ENCODE peak calls at places on chromosomes 6 and 20, in six cellular contexts. N is suprapubic skin, B is ovary, W is K562, A is SK-N-SH, D is esophagus muscularis mucosa. V is an unnamed sample. For H3K4me1 and H3K36me3, the result is how much of the 10 kb centered on the place peaks cover.

GRCh38 chr6:129276986-129277385 is 394.0 kb downstream of the LAMA2 start:
- DNase-seq in N (no peak), B (no peak), W (no peak), A (no peak), D (no peak), V (no peak)

GRCh38 chr6:57313711-57314471 is 3.5 kb upstream of the PRIM2 start:
- DNase-seq in N (no peak), B (no peak), W (no peak), A (no peak), D (no peak), V (peak)

GRCh38 chr20:56299362-56299761 is 50.8 kb downstream of the MC3R start:
- DNase-seq in N (no peak), B (no peak), W (peak), A (peak), D (no peak), V (no peak)

GRCh38 chr6:124297507-124297906 is 493.8 kb downstream of the NKAIN2 start:
- DNase-seq in N (no peak), B (no peak), W (no peak), A (no peak), D (no peak), V (no peak)

GRCh38 chr6:108560463-108561308 is at the start of gene FOXO3:
- DNase-seq in N (peak), B (peak), W (peak), A (peak), D (peak), V (peak)

GRCh38 chr6:15023448-15023847 is 222.4 kb upstream of the JARID2 start:
- DNase-seq in N (no peak), B (no peak), W (no peak), A (no peak), D (no peak), V (no peak)

GRCh38 chr20:36351937-36352336 is 45.8 kb downstream of the DLGAP4 start:
- DNase-seq in N (no peak), B (no peak), W (no peak), A (no peak), D (no peak), V (no peak)

GRCh38 chr20:5349448-5349847 is 32.7 kb upstream of the PROKR2 start:
- DNase-seq in N (no peak), B (no peak), W (no peak), A (no peak), D (peak), V (no peak)

GRCh38 chr6:42454428-42454791 is 2.7 kb upstream of the TRERF1 start:
- DNase-seq in N (no peak), B (peak), W (no peak), A (no peak), D (no peak), V (peak)

GRCh38 chr6:124007915-124008688 is 204.4 kb downstream of the NKAIN2 start:
- DNase-seq in N (no peak), B (no peak), W (no peak), A (no peak), D (no peak), V (no peak)

GRCh38 chr6:35370124-35370741 is 27.9 kb downstream of the PPARD start:
- DNase-seq in N (peak), B (no peak), W (no peak), A (no peak), D (peak), V (peak)

GRCh38 chr6:99819853-99820252 is 174.2 kb downstream of the MCHR2 start:
- DNase-seq in N (no peak), B (no peak), W (no peak), A (no peak), D (no peak), V (no peak)

GRCh38 chr20:37600486-37600885 is 72.8 kb upstream of the BLCAP start:
- DNase-seq in N (no peak), B (no peak), W (no peak), A (no peak), D (no peak), V (no peak)

GRCh38 chr6:95364016-95364604 is 213.2 kb upstream of the MANEA start:
- DNase-seq in N (no peak), B (no peak), W (no peak), A (peak), D (no peak), V (no peak)

GRCh38 chr20:5833309-5833941 is 83.2 kb downstream of the SHLD1 start:
- DNase-seq in N (no peak), B (no peak), W (no peak), A (no peak), D (no peak), V (no peak)

GRCh38 chr6:75524322-75524972 is 30.8 kb upstream of the FILIP1 start:
- DNase-seq in N (no peak), B (no peak), W (no peak), A (no peak), D (no peak), V (no peak)

GRCh38 chr6:14108571-14109410 is 8.8 kb upstream of the CD83 start:
- DNase-seq in N (no peak), B (no peak), W (peak), A (no peak), D (no peak), V (peak)

GRCh38 chr6:170444056-170444505 is 109.0 kb downstream of the PSMB1 start:
- DNase-seq in N (no peak), B (no peak), W (no peak), A (peak), D (no peak), V (no peak)

GRCh38 chr6:36947570-36948351 is 6.8 kb upstream of the PI16 start:
- DNase-seq in N (peak), B (peak), W (no peak), A (no peak), D (no peak), V (no peak)

GRCh38 chr6:157731221-157731620 is 91.8 kb upstream of the SNX9 start:
- DNase-seq in N (no peak), B (no peak), W (no peak), A (no peak), D (no peak), V (no peak)

GRCh38 chr6:33439956-33440648 is 14.3 kb upstream of the ZBTB9 start:
- DNase-seq in N (no peak), B (no peak), W (peak), A (peak), D (no peak), V (no peak)

GRCh38 chr6:169236988-169237387 is 16.7 kb downstream of the THBS2 start:
- DNase-seq in N (peak), B (peak), W (no peak), A (no peak), D (no peak), V (no peak)

GRCh38 chr6:107540465-107540857 is 50.5 kb downstream of the SOBP start:
- DNase-seq in N (no peak), B (no peak), W (no peak), A (no peak), D (no peak), V (no peak)

GRCh38 chr20:52105045-52105572 is 86.5 kb downstream of the ZFP64 start:
- DNase-seq in N (no peak), B (peak), W (no peak), A (peak), D (no peak), V (no peak)

GRCh38 chr6:143400258-143401059 is 50.0 kb downstream of the ADAT2 start:
- DNase-seq in N (no peak), B (no peak), W (no peak), A (no peak), D (no peak), V (peak)

GRCh38 chr6:128150376-128150775 is 249.5 kb upstream of the THEMIS start:
- DNase-seq in N (no peak), B (no peak), W (no peak), A (no peak), D (no peak), V (no peak)

GRCh38 chr20:46375771-46376170 is 30.6 kb downstream of the ELMO2 start:
- DNase-seq in N (no peak), B (no peak), W (no peak), A (no peak), D (no peak), V (no peak)

GRCh38 chr6:56259682-56260081 is 12.3 kb upstream of the COL21A1 start:
- DNase-seq in N (no peak), B (no peak), W (no peak), A (no peak), D (no peak), V (no peak)

GRCh38 chr20:6185268-6185667 is 62.4 kb upstream of the FERMT1 start:
- DNase-seq in N (no peak), B (no peak), W (no peak), A (no peak), D (no peak), V (no peak)

GRCh38 chr20:19826179-19826914 is 68.3 kb downstream of the RIN2 start:
- DNase-seq in N (no peak), B (no peak), W (no peak), A (no peak), D (no peak), V (no peak)

GRCh38 chr6:101083533-101084172 is 202.5 kb upstream of the ASCC3 start:
- DNase-seq in N (no peak), B (no peak), W (no peak), A (no peak), D (no peak), V (no peak)

GRCh38 chr6:74128536-74128935 is 432.5 kb downstream of the CD109 start:
- DNase-seq in N (no peak), B (no peak), W (no peak), A (no peak), D (no peak), V (no peak)

GRCh38 chr6:122069933-122070332 is 329.5 kb upstream of the HSF2 start:
- DNase-seq in N (no peak), B (no peak), W (no peak), A (no peak), D (no peak), V (no peak)

GRCh38 chr6:111210074-111210729 is 122.9 kb downstream of the SLC16A10 start:
- DNase-seq in N (no peak), B (no peak), W (peak), A (peak), D (no peak), V (no peak)

GRCh38 chr6:62285612-62286469 is at the start of gene KHDRBS2:
- DNase-seq in N (peak), B (peak), W (no peak), A (peak), D (peak), V (peak)

GRCh38 chr20:58843128-58843556 is 7.6 kb downstream of the GNAS-AS1 start:
- DNase-seq in N (no peak), B (no peak), W (no peak), A (no peak), D (no peak), V (no peak)

GRCh38 chr6:72219536-72219935 is 333.2 kb downstream of the RIMS1 start:
- DNase-seq in N (no peak), B (no peak), W (no peak), A (no peak), D (no peak), V (no peak)

GRCh38 chr6:50145125-50145524 is 95.4 kb upstream of the DEFB112 start:
- DNase-seq in N (no peak), B (no peak), W (peak), A (peak), D (no peak), V (no peak)

GRCh38 chr20:44256961-44257360 is 9.9 kb downstream of the GDAP1L1 start:
- DNase-seq in N (no peak), B (no peak), W (no peak), A (no peak), D (no peak), V (no peak)

DNA sequence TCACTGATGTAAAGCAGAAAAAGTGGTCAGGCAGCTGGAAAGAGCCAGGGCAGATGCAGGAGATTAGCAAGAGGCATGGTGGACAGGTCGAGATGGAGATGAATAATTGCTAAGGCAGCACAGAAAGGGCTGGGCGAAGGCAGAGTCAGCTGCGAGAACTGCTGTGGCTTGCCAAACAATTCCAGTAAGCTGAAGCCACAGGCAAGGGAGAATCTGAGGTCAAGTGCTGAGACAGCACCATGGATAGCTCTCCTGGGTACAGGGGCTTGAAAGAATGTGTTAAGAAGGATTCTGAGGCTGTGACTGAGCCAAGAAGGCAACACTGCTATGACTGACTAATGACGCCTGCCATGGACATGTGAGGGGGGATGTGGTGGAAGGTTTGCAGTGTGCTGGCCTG is 220.8 kb upstream of the FOXA2 start:
- DNase-seq in N (no peak), B (no peak), W (no peak), A (no peak), D (no peak), V (no peak)
- H3K4me1 ChIP-seq in N (under half), B (under half), W (under half), A (under half), D (under half), V (under half)

DNA sequence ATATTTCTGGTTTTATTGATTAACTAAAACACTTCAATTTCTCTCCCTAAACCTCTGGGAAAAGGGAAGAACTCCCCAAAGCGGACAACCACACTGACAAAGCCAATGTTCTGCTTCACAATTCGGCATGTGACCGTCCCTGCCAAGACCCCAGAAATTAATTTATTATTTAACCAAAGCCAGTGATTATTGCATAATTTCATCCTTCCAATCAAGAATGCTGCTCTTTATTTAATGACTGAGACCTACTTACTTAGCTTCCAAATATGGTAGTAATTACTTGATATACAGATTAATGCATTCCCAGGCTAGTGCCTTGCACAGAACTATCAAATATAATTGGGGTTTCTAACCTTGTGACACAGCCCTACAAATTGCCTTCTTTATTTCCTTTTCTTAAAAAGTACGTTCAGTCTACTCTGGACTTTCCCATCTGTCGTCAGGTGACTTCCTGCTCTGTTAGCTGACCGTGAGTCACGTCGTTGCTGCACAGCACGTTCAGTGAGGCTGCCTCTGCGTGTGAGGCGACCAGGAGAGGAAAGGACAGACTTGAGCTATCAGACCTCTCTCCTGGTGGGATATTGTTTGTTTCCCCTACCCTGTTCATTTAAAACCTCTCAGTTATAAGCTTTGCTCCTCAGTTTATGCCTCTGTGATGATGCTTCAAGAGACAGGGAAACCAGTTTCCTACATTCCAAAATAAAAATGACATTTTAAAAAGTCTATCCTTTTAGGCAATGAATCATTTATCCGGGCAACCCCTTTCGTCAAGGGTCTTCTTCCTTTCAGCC is 55.7 kb upstream of the TNFAIP3 start:
- DNase-seq in N (peak), B (no peak), W (peak), A (no peak), D (no peak), V (peak)
- TF ChIP-seq EP300 in N (no peak), B (no peak), W (peak), A (no peak), D (peak), V (no peak)

DNA sequence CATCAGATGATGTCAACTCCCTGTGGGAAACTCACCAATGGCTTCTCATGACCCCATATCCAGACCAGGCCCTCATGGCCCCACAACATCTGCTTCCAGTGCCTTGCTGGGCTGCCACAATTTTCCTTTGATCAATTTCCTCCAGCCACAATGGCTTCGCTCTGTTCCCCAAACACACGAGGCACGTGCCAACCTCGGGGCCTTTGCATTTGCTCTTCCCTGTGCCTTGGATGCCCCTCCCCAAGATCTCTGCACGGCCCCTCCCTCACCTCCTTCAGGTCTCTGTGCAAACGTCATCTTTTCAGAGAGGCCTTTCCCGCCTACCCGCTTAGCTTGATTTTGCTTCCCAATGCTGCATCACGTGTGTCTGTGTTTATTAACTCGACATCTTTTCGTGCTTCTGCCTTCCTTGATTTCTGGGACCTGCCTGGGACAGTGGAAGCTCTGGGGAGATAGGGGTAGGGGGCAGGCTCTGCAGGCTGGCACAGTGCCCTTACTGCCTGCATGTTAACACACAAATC is 13.1 kb downstream of the PEDS1 start:
- DNase-seq in N (no peak), B (no peak), W (no peak), A (no peak), D (no peak), V (no peak)
- H3K36me3 ChIP-seq in N (under half), B (under half), W (half or more), A (under half), D (under half), V (under half)

GRCh38 chr20:3158968-3159431 is 665 bp downstream of the FASTKD5 start:
- DNase-seq in N (no peak), B (no peak), W (peak), A (peak), D (no peak), V (no peak)
- H3K4me1 ChIP-seq in N (under half), B (under half), W (under half), A (under half), D (under half), V (under half)

GRCh38 chr20:32834972-32835371 is 15.2 kb downstream of the MAPRE1 start:
- DNase-seq in N (no peak), B (no peak), W (no peak), A (no peak), D (no peak), V (no peak)
- TF ChIP-seq EP300 in N (no peak), B (no peak), W (no peak), A (no peak), D (no peak), V (no peak)